ENCODE peak calls at places on chromosome 3, in seven cellular contexts. One of them, this sample, is unnamed.

GRCh38 chr3:7144696-7145308 is 283.9 kb downstream of the GRM7 start:
- DNase-seq in NT2/D1: peak
- DNase-seq in substantia nigra: no peak
- DNase-seq in fibroblast of pulmonary artery: peak
- DNase-seq in stimulated activated CD4-positive, alpha-beta T cell treated with anti-CD3 and anti-CD28 coated beads, Interleukin-15, amount 100 ng/mL, for 48 hours: no peak
- DNase-seq in T-helper 2 cell: no peak
- DNase-seq in glutamatergic neuron: peak
- DNase-seq in this sample: no peak

GRCh38 chr3:24496529-24497482 is 2.2 kb upstream of the THRB start:
- DNase-seq in fibroblast of pulmonary artery: peak
- DNase-seq in substantia nigra: no peak
- DNase-seq in T-helper 2 cell: no peak
- DNase-seq in NT2/D1: no peak
- DNase-seq in glutamatergic neuron: peak
- DNase-seq in stimulated activated CD4-positive, alpha-beta T cell treated with anti-CD3 and anti-CD28 coated beads, Interleukin-15, amount 100 ng/mL, for 48 hours: no peak
- DNase-seq in this sample: peak

GRCh38 chr3:171315101-171315500 is 145.1 kb downstream of the TNIK start:
- DNase-seq in stimulated activated CD4-positive, alpha-beta T cell treated with anti-CD3 and anti-CD28 coated beads, Interleukin-15, amount 100 ng/mL, for 48 hours: no peak
- DNase-seq in substantia nigra: no peak
- DNase-seq in fibroblast of pulmonary artery: no peak
- DNase-seq in T-helper 2 cell: no peak
- DNase-seq in NT2/D1: no peak
- DNase-seq in glutamatergic neuron: no peak
- DNase-seq in this sample: no peak

GRCh38 chr3:25557641-25558040 is 107.1 kb downstream of the TOP2B start:
- DNase-seq in stimulated activated CD4-positive, alpha-beta T cell treated with anti-CD3 and anti-CD28 coated beads, Interleukin-15, amount 100 ng/mL, for 48 hours: no peak
- DNase-seq in NT2/D1: no peak
- DNase-seq in substantia nigra: no peak
- DNase-seq in fibroblast of pulmonary artery: no peak
- DNase-seq in T-helper 2 cell: no peak
- DNase-seq in glutamatergic neuron: no peak
- DNase-seq in this sample: no peak

GRCh38 chr3:125011941-125012340 is 43.9 kb downstream of the HEG1 start:
- DNase-seq in substantia nigra: no peak
- DNase-seq in T-helper 2 cell: no peak
- DNase-seq in stimulated activated CD4-positive, alpha-beta T cell treated with anti-CD3 and anti-CD28 coated beads, Interleukin-15, amount 100 ng/mL, for 48 hours: no peak
- DNase-seq in NT2/D1: no peak
- DNase-seq in fibroblast of pulmonary artery: peak
- DNase-seq in glutamatergic neuron: no peak
- DNase-seq in this sample: no peak

GRCh38 chr3:123321806-123322205 is 120.1 kb downstream of the SEC22A start:
- DNase-seq in substantia nigra: no peak
- DNase-seq in stimulated activated CD4-positive, alpha-beta T cell treated with anti-CD3 and anti-CD28 coated beads, Interleukin-15, amount 100 ng/mL, for 48 hours: no peak
- DNase-seq in NT2/D1: no peak
- DNase-seq in glutamatergic neuron: no peak
- DNase-seq in fibroblast of pulmonary artery: no peak
- DNase-seq in T-helper 2 cell: no peak
- DNase-seq in this sample: no peak

GRCh38 chr3:188185717-188186236 is 31.8 kb downstream of the LPP start:
- DNase-seq in glutamatergic neuron: no peak
- DNase-seq in T-helper 2 cell: no peak
- DNase-seq in fibroblast of pulmonary artery: no peak
- DNase-seq in substantia nigra: no peak
- DNase-seq in stimulated activated CD4-positive, alpha-beta T cell treated with anti-CD3 and anti-CD28 coated beads, Interleukin-15, amount 100 ng/mL, for 48 hours: no peak
- DNase-seq in NT2/D1: no peak
- DNase-seq in this sample: no peak

GRCh38 chr3:43838877-43839276 is 148.1 kb downstream of the ABHD5 start:
- DNase-seq in stimulated activated CD4-positive, alpha-beta T cell treated with anti-CD3 and anti-CD28 coated beads, Interleukin-15, amount 100 ng/mL, for 48 hours: no peak
- DNase-seq in T-helper 2 cell: no peak
- DNase-seq in fibroblast of pulmonary artery: no peak
- DNase-seq in glutamatergic neuron: no peak
- DNase-seq in substantia nigra: no peak
- DNase-seq in NT2/D1: no peak
- DNase-seq in this sample: no peak

GRCh38 chr3:100982710-100983109 is 10.5 kb downstream of the ABI3BP start:
- DNase-seq in T-helper 2 cell: no peak
- DNase-seq in stimulated activated CD4-positive, alpha-beta T cell treated with anti-CD3 and anti-CD28 coated beads, Interleukin-15, amount 100 ng/mL, for 48 hours: no peak
- DNase-seq in NT2/D1: no peak
- DNase-seq in substantia nigra: no peak
- DNase-seq in glutamatergic neuron: no peak
- DNase-seq in fibroblast of pulmonary artery: peak
- DNase-seq in this sample: no peak

GRCh38 chr3:71029770-71030169 is 553.8 kb downstream of the FOXP1 start:
- DNase-seq in stimulated activated CD4-positive, alpha-beta T cell treated with anti-CD3 and anti-CD28 coated beads, Interleukin-15, amount 100 ng/mL, for 48 hours: no peak
- DNase-seq in substantia nigra: no peak
- DNase-seq in fibroblast of pulmonary artery: no peak
- DNase-seq in T-helper 2 cell: no peak
- DNase-seq in glutamatergic neuron: no peak
- DNase-seq in NT2/D1: no peak
- DNase-seq in this sample: no peak

GRCh38 chr3:127731546-127731945 is 58.8 kb downstream of the ABTB1 start:
- DNase-seq in NT2/D1: no peak
- DNase-seq in T-helper 2 cell: no peak
- DNase-seq in fibroblast of pulmonary artery: no peak
- DNase-seq in substantia nigra: no peak
- DNase-seq in glutamatergic neuron: peak
- DNase-seq in stimulated activated CD4-positive, alpha-beta T cell treated with anti-CD3 and anti-CD28 coated beads, Interleukin-15, amount 100 ng/mL, for 48 hours: no peak
- DNase-seq in this sample: no peak

GRCh38 chr3:12895391-12896205 is 54.2 kb upstream of the RPL32 start:
- DNase-seq in fibroblast of pulmonary artery: no peak
- DNase-seq in stimulated activated CD4-positive, alpha-beta T cell treated with anti-CD3 and anti-CD28 coated beads, Interleukin-15, amount 100 ng/mL, for 48 hours: no peak
- DNase-seq in T-helper 2 cell: no peak
- DNase-seq in NT2/D1: no peak
- DNase-seq in glutamatergic neuron: peak
- DNase-seq in substantia nigra: no peak
- DNase-seq in this sample: no peak

This sample was measured in retina.